ENCODE peak calls at places on chromosomes 1 and 21, in four cellular contexts. G, U, B and K are unnamed samples.

GRCh38 chr1:50981741-50982140 is 11.7 kb downstream of the CDKN2C start:
- DNase-seq in G (no peak), U (no peak), B (no peak), K (no peak)

GRCh38 chr1:29237906-29238600 is 1.7 kb downstream of the PTPRU start:
- DNase-seq in G (no peak), U (no peak), B (no peak), K (no peak)

GRCh38 chr1:215082532-215083407 is at the start of gene KCNK2:
- DNase-seq in G (no peak), U (no peak), B (no peak), K (no peak)

GRCh38 chr1:1777510-1777909 is 760 bp downstream of the NADK start:
- DNase-seq in G (no peak), U (no peak), B (no peak), K (no peak)

GRCh38 chr1:179017383-179018326 is 8.0 kb upstream of the FAM20B start:
- DNase-seq in G (no peak), U (no peak), B (no peak), K (no peak)

GRCh38 chr1:202182040-202182877 is 11.3 kb upstream of the LGR6 start:
- DNase-seq in G (no peak), U (no peak), B (no peak), K (no peak)

GRCh38 chr1:214514819-214515383 is 36.5 kb downstream of the PTPN14 start:
- DNase-seq in G (no peak), U (no peak), B (no peak), K (no peak)

GRCh38 chr1:93635614-93636543 is 45.8 kb downstream of the BCAR3 start:
- DNase-seq in G (peak; percentile 80), U (no peak), B (no peak), K (no peak)

GRCh38 chr1:58786184-58786926 is 2.5 kb upstream of the JUN start:
- DNase-seq in G (no peak), U (no peak), B (no peak), K (no peak)

GRCh38 chr1:150981805-150982712 is at the start of gene ANXA9:
- DNase-seq in G (no peak), U (no peak), B (no peak), K (no peak)
- H3K4me3 ChIP-seq in G (no peak within 1 kb of the TSS), U (no peak within 1 kb of the TSS), B (no peak within 1 kb of the TSS), K (no peak within 1 kb of the TSS)

DNA sequence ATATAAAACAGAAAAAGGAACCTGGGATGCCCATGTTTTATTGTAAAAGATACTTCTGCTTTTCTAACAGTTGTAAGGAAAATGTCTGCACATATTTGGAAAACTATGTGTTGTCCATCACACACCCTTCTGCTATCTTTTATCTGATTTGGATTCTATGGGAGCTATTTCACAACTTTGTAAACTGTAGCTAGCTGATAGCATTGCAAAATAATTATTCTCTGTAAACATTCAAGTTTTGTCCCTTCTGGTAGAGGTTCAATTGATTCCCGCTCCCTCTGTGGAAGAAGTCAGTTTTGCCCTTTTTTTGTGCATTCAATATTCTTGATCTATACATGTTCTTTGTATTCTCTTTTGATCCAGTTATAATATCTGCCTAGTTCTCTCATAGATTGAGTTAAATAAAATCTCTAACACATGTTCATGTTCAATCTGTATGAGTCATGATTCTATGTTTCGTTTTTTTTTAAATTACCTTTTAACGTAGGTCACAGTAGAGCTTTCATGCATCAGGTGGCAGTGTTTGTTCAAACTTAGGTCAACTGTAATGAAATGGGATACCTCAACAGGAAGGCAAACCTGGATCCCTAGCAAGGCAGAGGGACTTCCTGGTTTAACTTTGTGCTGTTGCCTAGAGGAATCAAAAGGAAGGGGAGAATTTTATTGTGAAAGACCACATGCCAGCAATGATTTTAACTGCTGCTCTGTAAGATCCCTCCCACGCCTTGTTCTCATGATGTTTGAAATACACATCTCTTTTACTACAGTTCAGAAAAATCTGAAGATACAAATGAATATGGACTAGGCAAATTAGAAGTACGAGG is 26.0 kb upstream of the BCL9 start:
- DNase-seq in G (no peak), U (no peak), B (no peak), K (no peak)
- TF ChIP-seq CTCF in G (peak; percentile 15), U (no peak), B (no peak), K (no peak)

GRCh38 chr1:90969241-90969640 is 52.6 kb downstream of the ZNF644 start:
- DNase-seq in G (no peak), U (no peak), B (no peak), K (no peak)
- H3K4me3 ChIP-seq in G (no peak overlapping the region), U (no peak overlapping the region), B (no peak overlapping the region), K (no peak overlapping the region)

GRCh38 chr1:159981351-159982055 is 27.5 kb upstream of the SLAMF9 start:
- DNase-seq in G (peak; percentile 75), U (no peak), B (no peak), K (no peak)
- TF ChIP-seq CTCF in G (no peak), U (no peak), B (no peak), K (no peak)

GRCh38 chr1:15412843-15413242 is 3.2 kb downstream of the EFHD2 start:
- DNase-seq in G (no peak), U (peak; percentile 58), B (no peak), K (no peak)
- H3K4me3 ChIP-seq in G (no peak overlapping the region), U (peak overlapping the region; percentile 80), B (no peak overlapping the region), K (no peak overlapping the region)

GRCh38 chr1:162627662-162628296 is 4.5 kb upstream of the DDR2 start:
- DNase-seq in G (no peak), U (no peak), B (no peak), K (no peak)
- TF ChIP-seq CTCF in G (peak; percentile 23), U (peak; percentile 24), B (peak; percentile 58), K (peak; percentile 55)

DNA sequence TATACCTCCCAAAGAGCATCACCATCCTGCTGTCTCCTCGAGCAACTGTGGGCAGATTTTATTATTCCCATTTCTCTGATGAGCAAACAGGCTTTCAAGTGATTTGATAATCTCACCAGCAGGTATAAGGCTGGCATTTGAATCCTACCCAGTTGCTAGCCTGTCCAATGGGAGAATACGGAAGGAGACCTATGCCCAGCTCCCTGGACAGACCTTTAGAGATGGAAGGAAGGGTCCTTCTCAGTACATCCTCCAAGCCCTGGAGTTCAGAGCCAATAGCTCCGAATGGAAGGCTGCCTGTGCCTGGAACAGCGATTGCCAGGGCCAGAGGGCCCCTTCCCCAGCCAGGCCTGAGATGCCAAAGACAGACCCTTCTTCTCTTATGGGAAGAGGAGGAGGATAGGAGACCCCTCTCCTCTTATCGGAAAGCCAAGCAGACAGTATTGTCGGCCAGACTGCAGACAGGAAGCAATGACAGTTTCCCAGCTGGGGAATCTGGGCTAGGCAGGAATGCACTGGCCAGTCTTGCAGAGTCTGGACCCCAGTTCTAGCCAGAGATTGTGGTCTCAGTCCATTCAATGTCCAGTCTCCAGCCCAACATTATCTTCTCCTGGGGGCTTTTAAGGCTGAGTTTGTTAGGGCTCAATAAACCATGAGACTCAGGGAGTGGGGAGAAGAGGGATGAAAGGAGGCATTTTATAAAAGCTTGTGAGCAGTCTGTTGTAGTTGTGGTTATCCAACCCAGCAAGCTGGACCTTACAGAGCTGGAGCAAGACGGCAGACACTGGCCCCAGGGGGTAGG is 2.0 kb downstream of the IFFO2 start:
- DNase-seq in G (no peak), U (no peak), B (no peak), K (no peak)
- H3K4me3 ChIP-seq in G (peak overlapping the region; percentile 79), U (peak overlapping the region; percentile 69), B (peak overlapping the region; percentile 73), K (peak overlapping the region; percentile 65)

GRCh38 chr1:236311040-236311439 is 29.3 kb upstream of the ERO1B start:
- DNase-seq in G (no peak), U (no peak), B (no peak), K (no peak)
- TF ChIP-seq CTCF in G (no peak), U (no peak), B (peak; percentile 20), K (peak; percentile 6)

DNA sequence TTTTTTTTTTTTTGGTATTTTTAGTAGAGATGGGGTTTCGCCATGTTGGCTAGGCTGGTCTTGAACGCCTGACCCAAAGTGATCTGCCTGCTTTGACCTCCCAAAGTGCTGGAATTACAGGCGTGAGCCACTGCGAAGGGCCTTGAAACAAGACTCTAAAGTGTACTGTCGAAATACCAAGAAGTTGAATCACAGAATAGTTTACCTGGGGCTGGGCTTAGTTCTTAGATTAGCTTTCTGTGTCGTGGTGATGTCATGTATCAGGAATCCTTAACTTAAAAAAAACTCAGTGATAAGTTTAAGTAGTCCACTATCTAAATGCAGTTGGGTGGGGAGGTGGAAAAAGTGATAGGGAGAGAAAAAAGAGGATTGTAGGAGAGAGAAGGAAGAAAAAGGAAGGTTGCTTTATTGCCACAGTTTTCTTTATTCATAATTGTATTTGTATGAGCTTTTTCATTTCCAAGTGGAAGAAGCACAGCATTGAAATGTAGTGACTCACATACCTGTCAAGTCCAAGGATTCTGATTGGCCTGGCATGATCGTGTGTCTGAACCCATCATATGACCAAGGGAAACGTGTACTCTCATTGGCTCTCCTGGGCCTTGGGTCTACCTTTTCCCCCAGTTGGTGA is 13.4 kb downstream of the ITSN1 start:
- DNase-seq in G (no peak), U (no peak), B (peak; percentile 88), K (no peak)
- H3K4me3 ChIP-seq in G (no peak overlapping the region), U (no peak overlapping the region), B (no peak overlapping the region), K (no peak overlapping the region)

DNA sequence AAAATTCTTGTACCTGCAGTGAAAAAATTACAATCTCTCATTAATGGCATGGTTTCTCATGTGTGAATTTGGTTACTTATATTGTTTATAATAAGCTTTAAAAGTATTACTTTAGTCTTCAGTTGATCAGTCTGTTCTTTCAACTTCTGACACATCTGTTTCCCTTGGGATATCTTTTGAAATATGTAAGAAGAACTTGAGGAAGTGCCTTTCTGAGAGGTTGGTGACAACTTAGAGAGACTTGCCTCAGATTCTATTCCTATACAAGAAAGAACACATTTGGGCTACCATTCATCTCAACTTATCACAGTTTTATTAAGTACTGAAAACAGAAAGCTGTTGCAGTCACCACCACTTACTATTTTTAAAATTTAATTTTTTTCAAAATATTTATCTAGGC is 8.1 kb downstream of the AKNAD1 start:
- DNase-seq in G (no peak), U (no peak), B (no peak), K (no peak)
- TF ChIP-seq CTCF in G (no peak), U (no peak), B (no peak), K (no peak)